ENCODE peak calls at places on chromosomes 3 and 15, in ten cellular contexts. Z, R, H, M, X, E, B, U, A and D are unnamed samples.

GRCh38 chr15:42102646-42103235 is 8.4 kb upstream of the PLA2G4D start:
- DNase-seq in Z (no peak), R (no peak), H (no peak), M (no peak), X (no peak), E (peak; percentile 78), B (no peak), U (peak; percentile 73), A (no peak), D (no peak)

GRCh38 chr3:45434996-45435395 is 46.6 kb downstream of the LARS2 start:
- DNase-seq in Z (no peak), R (no peak), H (no peak), M (no peak), X (no peak), E (no peak), B (no peak), U (no peak), A (no peak), D (no peak)

GRCh38 chr3:187765342-187765741 is 20.1 kb upstream of the BCL6 start:
- DNase-seq in Z (no peak), R (no peak), H (no peak), M (no peak), X (peak; percentile 30), E (peak; percentile 71), B (no peak), U (peak; percentile 61), A (no peak), D (no peak)

GRCh38 chr3:26963356-26963742 is 340.8 kb downstream of the LRRC3B start:
- DNase-seq in Z (no peak), R (no peak), H (no peak), M (no peak), X (no peak), E (peak; percentile 2), B (no peak), U (no peak), A (no peak), D (no peak)

GRCh38 chr3:39990532-39990931 is 181.1 kb downstream of the MYRIP start:
- DNase-seq in Z (no peak), R (no peak), H (no peak), M (no peak), X (no peak), E (peak; percentile 62), B (peak; percentile 27), U (peak; percentile 56), A (no peak), D (no peak)

GRCh38 chr3:61730058-61730457 is 168.7 kb downstream of the PTPRG start:
- DNase-seq in Z (no peak), R (no peak), H (no peak), M (no peak), X (no peak), E (peak; percentile 57), B (no peak), U (no peak), A (no peak), D (no peak)

GRCh38 chr3:68256635-68257034 is 602.2 kb upstream of the SUCLG2 start:
- DNase-seq in Z (peak; percentile 49), R (peak; percentile 3), H (peak; percentile 17), M (no peak), X (no peak), E (no peak), B (no peak), U (no peak), A (no peak), D (no peak)

GRCh38 chr3:43620953-43621405 is 832 bp downstream of the ANO10 start:
- DNase-seq in Z (peak; percentile 41), R (no peak), H (peak; percentile 3), M (no peak), X (no peak), E (peak; percentile 43), B (no peak), U (no peak), A (no peak), D (no peak)

GRCh38 chr3:155308831-155309230 is 15.3 kb upstream of the STRIT1 start:
- DNase-seq in Z (no peak), R (no peak), H (no peak), M (no peak), X (no peak), E (peak; percentile 29), B (no peak), U (peak; percentile 78), A (no peak), D (no peak)

GRCh38 chr3:184345678-184346144 is 8.3 kb downstream of the FAM131A start:
- DNase-seq in Z (peak; percentile 88), R (no peak), H (no peak), M (peak; percentile 78), X (peak; percentile 83), E (peak; percentile 57), B (peak; percentile 44), U (peak; percentile 82), A (peak; percentile 82), D (peak; percentile 88)

GRCh38 chr3:169137943-169138342 is 525.6 kb downstream of the MECOM start:
- DNase-seq in Z (no peak), R (no peak), H (no peak), M (no peak), X (no peak), E (no peak), B (no peak), U (no peak), A (no peak), D (no peak)

GRCh38 chr3:48397767-48398681 is 26.0 kb downstream of the FBXW12 start:
- DNase-seq in Z (peak; percentile 18), R (no peak), H (no peak), M (no peak), X (no peak), E (no peak), B (no peak), U (no peak), A (no peak), D (no peak)

GRCh38 chr3:64612916-64613526 is 74.8 kb downstream of the ADAMTS9 start:
- DNase-seq in Z (no peak), R (no peak), H (no peak), M (no peak), X (no peak), E (no peak), B (no peak), U (no peak), A (no peak), D (no peak)

GRCh38 chr3:37194533-37194932 is 20.2 kb upstream of the LRRFIP2 start:
- DNase-seq in Z (no peak), R (no peak), H (no peak), M (no peak), X (no peak), E (no peak), B (no peak), U (no peak), A (no peak), D (no peak)

GRCh38 chr15:70852501-70853269 is 1.3 kb downstream of the LARP6 start:
- DNase-seq in Z (no peak), R (no peak), H (no peak), M (no peak), X (no peak), E (peak; percentile 76), B (no peak), U (peak; percentile 75), A (no peak), D (no peak)

GRCh38 chr3:66048051-66048395 is 9.3 kb upstream of the MAGI1 start:
- DNase-seq in Z (no peak), R (no peak), H (no peak), M (no peak), X (no peak), E (no peak), B (no peak), U (no peak), A (no peak), D (no peak)

GRCh38 chr3:146268535-146269219 is 17.8 kb upstream of the PLSCR4 start:
- DNase-seq in Z (no peak), R (no peak), H (no peak), M (no peak), X (no peak), E (no peak), B (no peak), U (no peak), A (no peak), D (no peak)

GRCh38 chr3:56799251-56799882 is 2.4 kb downstream of the ARHGEF3 start:
- DNase-seq in Z (no peak), R (no peak), H (no peak), M (no peak), X (peak; percentile 62), E (peak; percentile 59), B (no peak), U (peak; percentile 68), A (no peak), D (peak; percentile 56)

GRCh38 chr15:101528108-101528916 is 38.8 kb upstream of the PCSK6 start:
- DNase-seq in Z (no peak), R (no peak), H (no peak), M (no peak), X (no peak), E (peak; percentile 69), B (no peak), U (no peak), A (no peak), D (no peak)

GRCh38 chr3:192422998-192423349 is 304.4 kb downstream of the FGF12 start:
- DNase-seq in Z (no peak), R (no peak), H (no peak), M (no peak), X (peak; percentile 65), E (peak; percentile 8), B (no peak), U (no peak), A (no peak), D (no peak)

GRCh38 chr15:48718646-48719045 is 73.1 kb upstream of the FBN1 start:
- DNase-seq in Z (no peak), R (no peak), H (no peak), M (no peak), X (no peak), E (peak; percentile 72), B (no peak), U (peak; percentile 35), A (no peak), D (no peak)

GRCh38 chr3:173761161-173761560 is 363.6 kb downstream of the NLGN1 start:
- DNase-seq in Z (no peak), R (no peak), H (no peak), M (no peak), X (no peak), E (no peak), B (no peak), U (no peak), A (no peak), D (no peak)

GRCh38 chr3:141278196-141279073 is 46.8 kb downstream of the PXYLP1 start:
- DNase-seq in Z (no peak), R (no peak), H (no peak), M (no peak), X (no peak), E (no peak), B (no peak), U (peak; percentile 25), A (no peak), D (no peak)

GRCh38 chr15:23686466-23687142 is 501 bp downstream of the NDN start:
- DNase-seq in Z (no peak), R (no peak), H (no peak), M (no peak), X (no peak), E (no peak), B (no peak), U (no peak), A (no peak), D (no peak)

GRCh38 chr15:45664451-45664850 is 29.6 kb downstream of the SQOR start:
- DNase-seq in Z (no peak), R (no peak), H (no peak), M (no peak), X (no peak), E (peak; percentile 61), B (no peak), U (no peak), A (no peak), D (no peak)

GRCh38 chr3:192543163-192543562 is 184.2 kb downstream of the FGF12 start:
- DNase-seq in Z (no peak), R (no peak), H (no peak), M (no peak), X (no peak), E (no peak), B (no peak), U (no peak), A (no peak), D (no peak)

GRCh38 chr3:43423142-43423541 is 136.8 kb downstream of the SNRK start:
- DNase-seq in Z (no peak), R (no peak), H (no peak), M (no peak), X (no peak), E (peak; percentile 15), B (no peak), U (peak; percentile 16), A (peak; percentile 86), D (no peak)